ENCODE peak calls at places on chromosomes 3 and 15, in six cellular contexts. P is cardiac muscle cell, R is choroid plexus epithelial cell, M is GM13977, H is lower leg skin, E is kidney. V is an unnamed sample.

GRCh38 chr3:130539005-130539404 is 22.0 kb downstream of the COL6A6 start:
- DNase-seq in H (no peak), M (peak), P (peak), R (peak), E (no peak), V (peak)

GRCh38 chr15:23035964-23036566 is 3.3 kb downstream of the TUBGCP5 start:
- DNase-seq in E (no peak), R (peak), H (peak), P (peak), M (peak), V (peak)

GRCh38 chr3:34323517-34323916 is 525.1 kb downstream of the PDCD6IP start:
- DNase-seq in P (no peak), E (no peak), M (no peak), R (no peak), H (no peak), V (no peak)

GRCh38 chr3:50890688-50891344 is 216.1 kb downstream of the DOCK3 start:
- DNase-seq in E (no peak), H (no peak), P (no peak), M (no peak), R (no peak), V (no peak)

GRCh38 chr3:63872135-63872924 is 8.7 kb downstream of the ATXN7 start:
- DNase-seq in P (no peak), H (no peak), R (peak), E (no peak), M (no peak), V (no peak)

GRCh38 chr15:25242166-25242879 is 196.5 kb downstream of the UBE3A start:
- DNase-seq in H (no peak), R (no peak), M (no peak), P (no peak), E (no peak), V (no peak)

GRCh38 chr3:177337548-177338331 is 140.5 kb upstream of the TBL1XR1 start:
- DNase-seq in P (no peak), M (peak), R (peak), E (no peak), H (no peak), V (no peak)

GRCh38 chr15:63473999-63474809 is 30.2 kb upstream of the USP3 start:
- DNase-seq in E (no peak), M (no peak), P (peak), H (no peak), R (peak), V (no peak)

GRCh38 chr3:11499144-11499543 is 144.6 kb downstream of the VGLL4 start:
- DNase-seq in E (no peak), R (peak), H (no peak), M (no peak), P (no peak), V (no peak)

GRCh38 chr3:43710607-43711006 is 19.9 kb downstream of the ABHD5 start:
- DNase-seq in R (no peak), H (no peak), E (no peak), M (no peak), P (no peak), V (no peak)

GRCh38 chr3:127546970-127547733 is 43.4 kb downstream of the TPRA1 start:
- DNase-seq in H (no peak), R (no peak), E (peak), M (no peak), P (peak), V (no peak)

GRCh38 chr3:46334911-46335478 is 18.9 kb upstream of the CCR2 start:
- DNase-seq in M (no peak), E (no peak), P (no peak), R (peak), H (no peak), V (no peak)

GRCh38 chr15:66017009-66017408 is 147.7 kb downstream of the RAB11A start:
- DNase-seq in R (no peak), P (no peak), M (no peak), H (no peak), E (no peak), V (no peak)

GRCh38 chr3:71533588-71533987 is 49.9 kb downstream of the FOXP1 start:
- DNase-seq in H (no peak), R (no peak), E (no peak), M (no peak), P (no peak), V (no peak)

GRCh38 chr3:50211930-50212329 is 6.9 kb downstream of the SLC38A3 start:
- DNase-seq in R (peak), P (no peak), H (no peak), M (no peak), E (no peak), V (no peak)

GRCh38 chr3:192884831-192885356 is 32.8 kb downstream of the MB21D2 start:
- DNase-seq in P (no peak), E (no peak), R (peak), M (no peak), H (no peak), V (no peak)

GRCh38 chr3:60013241-60013640 is 963.4 kb upstream of the CFAP20DC start:
- DNase-seq in M (no peak), H (no peak), R (no peak), P (no peak), E (no peak), V (no peak)

GRCh38 chr15:66768984-66769383 is 66.9 kb downstream of the SMAD6 start:
- DNase-seq in H (no peak), E (no peak), P (no peak), R (no peak), M (no peak), V (no peak)

GRCh38 chr3:190120161-190121060 is at the start of gene P3H2:
- DNase-seq in M (peak), H (peak), P (peak), R (peak), E (peak), V (peak)
- TF ChIP-seq CTCF in M (peak), H (no peak), P (peak), R (peak), E (peak), V (peak)

DNA sequence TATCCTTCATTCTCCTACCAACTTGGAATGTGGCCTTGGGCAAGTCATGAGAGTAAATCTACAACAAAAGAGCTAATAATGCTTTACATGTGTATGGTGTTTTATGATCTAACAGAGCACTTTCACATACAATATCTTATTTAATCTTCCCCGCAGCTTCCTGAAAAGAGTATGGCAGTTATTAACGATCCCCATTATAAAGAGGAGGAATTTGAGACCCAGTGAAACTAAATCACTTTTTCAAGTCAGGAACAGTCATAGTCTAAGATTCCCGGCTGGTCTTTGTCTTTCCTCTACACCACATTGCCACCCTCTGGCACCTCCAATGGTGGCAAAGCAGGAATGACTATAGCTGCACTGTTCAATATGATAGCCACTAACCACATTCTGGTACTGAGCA is 69.7 kb upstream of the CMSS1 start:
- DNase-seq in P (no peak), E (no peak), M (no peak), R (peak), H (no peak), V (peak)
- TF ChIP-seq CTCF in P (peak), E (peak), M (no peak), R (peak), H (no peak), V (no peak)

DNA sequence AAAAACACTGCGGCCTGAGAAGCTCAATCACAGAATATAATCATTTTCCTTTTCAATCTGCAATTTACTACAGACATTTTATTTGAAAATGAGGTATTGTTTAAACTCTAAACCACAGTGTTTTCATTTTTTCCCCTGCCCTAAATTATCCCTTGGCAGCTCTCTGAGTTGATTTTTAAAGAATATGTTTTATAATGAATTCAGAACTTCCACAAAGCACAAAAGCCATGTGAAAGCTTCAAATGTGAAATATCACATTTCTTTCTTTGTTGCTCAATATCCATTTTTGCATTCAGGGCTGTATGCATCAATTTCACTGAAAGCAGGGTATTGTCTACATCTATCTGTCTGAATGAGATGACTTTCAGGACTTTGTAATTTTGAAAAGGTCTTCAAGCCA is 813.6 kb upstream of the ALCAM start:
- DNase-seq in E (no peak), P (no peak), R (no peak), H (no peak), M (no peak), V (no peak)
- TF ChIP-seq CTCF in E (no peak), P (no peak), R (no peak), H (no peak), M (no peak), V (no peak)

GRCh38 chr3:15528881-15529537 is 7.5 kb upstream of the COLQ start:
- DNase-seq in R (peak), H (no peak), P (no peak), M (no peak), E (no peak), V (no peak)

GRCh38 chr3:15523660-15524417 is 2.3 kb upstream of the COLQ start:
- DNase-seq in H (no peak), E (no peak), R (no peak), P (no peak), M (no peak), V (no peak)

GRCh38 chr3:15525790-15526189 is 4.3 kb upstream of the COLQ start:
- DNase-seq in M (no peak), R (no peak), H (no peak), E (no peak), P (no peak), V (no peak)

GRCh38 chr3:15531346-15531745 is 9.8 kb upstream of the COLQ start:
- DNase-seq in E (no peak), H (no peak), M (no peak), R (no peak), P (no peak), V (no peak)

GRCh38 chr3:15527031-15527459 is 5.5 kb upstream of the COLQ start:
- DNase-seq in P (peak), H (no peak), M (peak), E (no peak), R (peak), V (peak)
- TF ChIP-seq CTCF in P (peak), H (no peak), M (peak), E (no peak), R (peak), V (peak)

GRCh38 chr3:194344012-194344411 is 7.1 kb downstream of the CPN2 start:
- DNase-seq in R (peak), M (peak), E (peak), H (peak), P (peak), V (peak)
- TF ChIP-seq CTCF in R (peak), M (peak), E (peak), H (no peak), P (peak), V (peak)

GRCh38 chr15:101664303-101664913 is 12.2 kb upstream of the TM2D3 start:
- DNase-seq in H (no peak), P (peak), E (no peak), R (no peak), M (no peak), V (peak)
- TF ChIP-seq CTCF in H (no peak), P (peak), E (no peak), R (peak), M (no peak), V (peak)

GRCh38 chr15:57583282-57583681 is 8.4 kb upstream of the MYZAP start:
- DNase-seq in E (no peak), H (no peak), M (no peak), R (no peak), P (no peak), V (no peak)

GRCh38 chr15:57582080-57582479 is 9.6 kb upstream of the MYZAP start:
- DNase-seq in H (no peak), R (no peak), E (no peak), M (no peak), P (no peak), V (no peak)

GRCh38 chr15:57591237-57591821 is 375 bp upstream of the MYZAP start:
- DNase-seq in E (no peak), R (no peak), P (no peak), H (no peak), M (no peak), V (no peak)

GRCh38 chr15:57589276-57590073 is 2.2 kb upstream of the MYZAP start:
- DNase-seq in M (no peak), R (no peak), E (no peak), H (no peak), P (no peak), V (no peak)

GRCh38 chr15:57586661-57587404 is 4.9 kb upstream of the MYZAP start:
- DNase-seq in R (no peak), M (no peak), E (no peak), H (no peak), P (no peak), V (no peak)
- TF ChIP-seq CTCF in R (no peak), M (no peak), E (no peak), H (no peak), P (no peak), V (no peak)